ENCODE peak calls at places on chromosomes 1 and 21, in nine cellular contexts. B is GM03348; I is fibroblast of mammary gland; V is A172; S is T47D; R is SJSA1; F is NCI-H774; Y is hypothalamus; N is activated naive CD4-positive, alpha-beta T cell. X is an unnamed sample.

GRCh38 chr1:85137660-85138059 is 63.2 kb downstream of the SYDE2 start:
- DNase-seq in V (no peak), Y (no peak), S (no peak), I (no peak), B (peak), R (no peak), N (no peak), F (peak), X (no peak)

GRCh38 chr1:117339866-117340357 is 27.3 kb upstream of the MAN1A2 start:
- DNase-seq in R (no peak), I (peak), Y (no peak), N (no peak), V (peak), F (peak), B (peak), S (peak), X (peak)

GRCh38 chr1:201385299-201385891 is 7.9 kb upstream of the TNNT2 start:
- DNase-seq in B (peak), V (peak), I (peak), Y (no peak), R (no peak), S (peak), F (peak), N (no peak), X (peak)

GRCh38 chr21:31553926-31554325 is 105.6 kb upstream of the SOD1 start:
- DNase-seq in B (no peak), V (no peak), S (no peak), N (no peak), R (no peak), I (no peak), Y (no peak), F (no peak), X (no peak)

GRCh38 chr1:95506736-95507404 is 272.9 kb downstream of the RWDD3 start:
- DNase-seq in B (no peak), S (no peak), N (no peak), I (no peak), Y (no peak), F (no peak), R (no peak), V (no peak), X (no peak)

GRCh38 chr1:11198851-11199628 is 9.9 kb downstream of the ANGPTL7 start:
- DNase-seq in F (no peak), I (no peak), Y (no peak), S (no peak), V (no peak), R (no peak), N (no peak), B (no peak), X (no peak)

GRCh38 chr1:67230539-67230938 is 64.3 kb downstream of the IL23R start:
- DNase-seq in B (no peak), N (no peak), F (no peak), R (no peak), I (no peak), Y (no peak), V (no peak), S (no peak), X (no peak)

GRCh38 chr1:12167493-12168429 is 970 bp downstream of the TNFRSF1B start:
- DNase-seq in F (no peak), R (no peak), V (no peak), S (no peak), N (no peak), Y (no peak), B (no peak), I (no peak), X (no peak)

GRCh38 chr1:221672160-221672762 is 69.6 kb downstream of the DUSP10 start:
- DNase-seq in Y (no peak), N (no peak), S (no peak), R (no peak), I (peak), F (no peak), B (no peak), V (peak), X (peak)

GRCh38 chr1:212958175-212958574 is 7.8 kb downstream of the VASH2 start:
- DNase-seq in V (peak), F (no peak), R (peak), Y (no peak), N (no peak), S (no peak), I (no peak), B (no peak), X (no peak)

GRCh38 chr1:153612111-153612754 is 704 bp downstream of the S100A16 start:
- DNase-seq in Y (no peak), V (no peak), R (no peak), B (peak), N (no peak), S (no peak), I (no peak), F (no peak), X (no peak)

X was measured in cardiac fibroblast.